ENCODE peak calls at places on chromosomes 12 and 14, in nine cellular contexts. P is cardiac muscle cell; C is thoracic aorta; D is uterus; V is mucosa of descending colon; S is CD4-positive, alpha-beta T cell; G is left ventricle myocardium inferior; J is A549; Z is heart left ventricle. K is an unnamed sample.

GRCh38 chr14:103378042-103378854 is 7.0 kb upstream of the MARK3 start:
- DNase-seq in P (no peak), C (no peak), D (no peak), V (no peak), S (no peak), G (no peak), J (no peak), Z (no peak), K (no peak)

GRCh38 chr12:24198936-24199644 is 249.6 kb upstream of the SOX5 start:
- DNase-seq in P (no peak), C (no peak), D (no peak), V (no peak), S (no peak), G (no peak), J (no peak), Z (no peak), K (no peak)

GRCh38 chr14:65433646-65434045 is 21.1 kb downstream of the FUT8 start:
- DNase-seq in P (no peak), C (no peak), D (no peak), V (no peak), S (no peak), G (no peak), J (no peak), Z (no peak), K (no peak)

GRCh38 chr12:101647711-101648110 is 49.7 kb upstream of the CHPT1 start:
- DNase-seq in P (no peak), C (no peak), D (no peak), V (no peak), S (no peak), G (no peak), J (no peak), Z (no peak), K (no peak)

GRCh38 chr12:124321040-124321481 is 26.2 kb downstream of the RFLNA start:
- DNase-seq in P (peak), C (no peak), D (peak), V (peak), S (peak), G (peak), J (peak), Z (peak), K (peak)

GRCh38 chr12:122909442-122910288 is 13.7 kb upstream of the VPS37B start:
- DNase-seq in P (peak), C (no peak), D (no peak), V (no peak), S (no peak), G (peak), J (no peak), Z (no peak), K (no peak)

GRCh38 chr14:30610719-30611388 is 11.3 kb upstream of the SCFD1 start:
- DNase-seq in P (peak), C (no peak), D (peak), V (peak), S (no peak), G (no peak), J (peak), Z (no peak), K (no peak)

GRCh38 chr14:105199093-105199492 is 18.0 kb upstream of the NUDT14 start:
- DNase-seq in P (no peak), C (no peak), D (no peak), V (no peak), S (no peak), G (peak), J (no peak), Z (no peak), K (no peak)

GRCh38 chr12:52585951-52586350 is 12.3 kb upstream of the KRT74 start:
- DNase-seq in P (no peak), C (no peak), D (no peak), V (no peak), S (peak), G (no peak), J (no peak), Z (no peak), K (no peak)

GRCh38 chr12:27822076-27822712 is 42.2 kb upstream of the MANSC4 start:
- DNase-seq in P (no peak), C (no peak), D (no peak), V (no peak), S (peak), G (no peak), J (peak), Z (no peak), K (no peak)

GRCh38 chr12:120115692-120116442 is 686 bp downstream of the RAB35 start:
- DNase-seq in P (no peak), C (no peak), D (no peak), V (peak), S (no peak), G (peak), J (peak), Z (peak), K (peak)

GRCh38 chr12:110750784-110751461 is 8.2 kb upstream of the PPP1CC start:
- DNase-seq in P (no peak), C (no peak), D (peak), V (no peak), S (no peak), G (no peak), J (no peak), Z (no peak), K (no peak)

GRCh38 chr14:69615471-69616407 is 4.3 kb downstream of the SUSD6 start:
- DNase-seq in P (no peak), C (no peak), D (peak), V (peak), S (no peak), G (no peak), J (no peak), Z (no peak), K (no peak)

GRCh38 chr14:53399057-53399456 is 245.9 kb upstream of the DDHD1 start:
- DNase-seq in P (no peak), C (no peak), D (no peak), V (no peak), S (no peak), G (no peak), J (peak), Z (no peak), K (peak)
- TF ChIP-seq CTCF in P (no peak), C (no peak), D (no peak), V (no peak), S (no peak), G (no peak), J (peak), Z (no peak), K (peak)

DNA sequence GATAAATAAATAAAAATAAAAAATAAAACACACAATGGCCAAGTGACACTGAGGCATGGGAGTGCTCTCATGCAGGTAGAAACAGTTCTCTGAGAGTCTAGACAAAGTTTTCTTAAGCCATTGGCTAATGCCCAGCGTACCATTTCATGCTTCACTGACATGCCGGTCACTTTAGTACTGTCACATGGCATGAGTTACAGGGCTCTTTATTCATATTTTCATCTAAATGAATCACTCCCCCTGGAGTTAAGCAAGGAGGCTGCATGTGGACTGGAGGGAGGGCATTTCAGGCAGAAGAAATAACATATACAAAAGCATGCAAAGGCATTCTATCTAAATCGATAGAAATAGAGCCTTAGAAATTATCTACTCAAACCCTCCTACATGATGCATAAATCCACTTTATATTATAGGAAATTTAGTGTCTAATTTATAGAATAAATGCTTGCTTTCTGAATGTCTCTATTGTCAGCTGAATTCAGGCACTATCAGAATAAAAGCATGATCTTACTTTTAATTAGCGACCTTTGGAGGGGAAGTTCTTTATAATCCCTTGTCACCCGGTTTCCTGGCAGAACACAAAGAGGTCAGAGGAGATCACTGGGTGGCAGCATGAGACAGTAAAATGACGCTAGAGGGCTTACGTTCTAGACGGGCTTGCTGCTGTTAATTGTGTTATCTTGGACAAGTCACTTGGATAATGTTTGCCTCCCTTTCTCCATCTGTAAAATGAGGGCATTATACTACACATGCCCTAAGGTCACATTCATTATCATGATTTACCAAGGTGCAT is 17.5 kb downstream of the DYRK4 start:
- DNase-seq in P (no peak), C (no peak), D (no peak), V (peak), S (no peak), G (no peak), J (peak), Z (no peak), K (no peak)
- TF ChIP-seq CTCF in P (no peak), C (no peak), D (no peak), V (no peak), S (peak), G (peak), J (peak), Z (no peak), K (peak)

GRCh38 chr12:113129664-113130456 is 5.7 kb downstream of the RASAL1 start:
- DNase-seq in P (no peak), C (no peak), D (no peak), V (no peak), S (no peak), G (no peak), J (no peak), Z (no peak), K (no peak)

GRCh38 chr12:113128802-113129663 is 6.5 kb downstream of the RASAL1 start:
- DNase-seq in P (no peak), C (no peak), D (no peak), V (no peak), S (no peak), G (no peak), J (no peak), Z (no peak), K (no peak)

GRCh38 chr12:113133036-113133435 is 2.5 kb downstream of the RASAL1 start:
- DNase-seq in P (no peak), C (no peak), D (no peak), V (no peak), S (no peak), G (no peak), J (no peak), Z (no peak), K (no peak)

GRCh38 chr12:113131556-113131955 is 4.0 kb downstream of the RASAL1 start:
- DNase-seq in P (no peak), C (no peak), D (no peak), V (no peak), S (no peak), G (no peak), J (no peak), Z (no peak), K (no peak)

GRCh38 chr12:113130457-113131135 is 5.0 kb downstream of the RASAL1 start:
- DNase-seq in P (no peak), C (no peak), D (no peak), V (no peak), S (no peak), G (no peak), J (peak), Z (no peak), K (no peak)
- TF ChIP-seq CTCF in P (peak), C (no peak), D (no peak), V (no peak), S (no peak), G (no peak), J (peak), Z (no peak), K (no peak)

GRCh38 chr12:128797119-128798118 is 26.3 kb downstream of the SLC15A4 start:
- DNase-seq in P (no peak), C (no peak), D (no peak), V (no peak), S (no peak), G (no peak), J (no peak), Z (no peak), K (no peak)

GRCh38 chr12:128796439-128797118 is 27.2 kb downstream of the SLC15A4 start:
- DNase-seq in P (no peak), C (no peak), D (no peak), V (no peak), S (no peak), G (no peak), J (no peak), Z (no peak), K (no peak)

GRCh38 chr12:128795530-128796361 is 28.0 kb downstream of the SLC15A4 start:
- DNase-seq in P (no peak), C (no peak), D (no peak), V (no peak), S (no peak), G (no peak), J (no peak), Z (no peak), K (no peak)

GRCh38 chr12:128800606-128801005 is 23.2 kb downstream of the SLC15A4 start:
- DNase-seq in P (no peak), C (no peak), D (no peak), V (no peak), S (no peak), G (no peak), J (no peak), Z (no peak), K (no peak)

DNA sequence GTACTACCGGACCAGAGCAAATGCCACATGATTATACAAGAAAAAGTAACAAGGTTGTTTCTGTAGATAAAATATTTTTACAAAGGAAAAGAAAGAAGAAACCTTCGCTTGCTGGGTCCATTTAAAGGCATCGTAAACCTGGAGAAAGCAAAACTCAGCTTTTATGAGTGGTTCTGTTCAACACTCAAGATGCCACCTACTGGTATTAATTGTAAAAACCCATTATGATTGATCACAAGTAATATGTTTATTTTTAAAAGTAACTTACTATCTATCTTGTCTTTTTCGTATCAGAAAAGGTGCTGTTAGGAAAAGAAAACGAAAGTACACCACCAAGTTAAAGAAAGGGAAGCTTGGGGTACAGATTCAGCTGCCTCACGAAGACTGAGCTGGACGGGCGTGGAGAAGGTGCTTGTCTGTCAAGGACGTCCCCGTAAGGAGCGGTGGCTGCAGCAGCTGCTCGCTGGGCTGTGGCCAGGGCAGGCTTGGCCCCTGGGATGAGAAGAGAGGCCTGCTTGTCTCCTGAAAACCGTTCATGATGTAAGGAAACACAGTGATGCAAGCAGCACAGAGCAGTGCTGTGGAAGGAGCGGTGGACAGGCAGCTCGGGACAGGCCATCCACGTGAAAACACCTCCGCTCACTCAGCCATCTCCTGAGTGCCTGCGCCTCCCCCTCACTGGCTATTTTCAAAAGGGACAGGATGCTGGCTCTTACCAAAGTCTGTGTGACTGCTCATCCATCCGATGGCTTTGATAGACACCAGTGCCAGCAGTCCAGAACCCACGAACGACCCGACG is 25.0 kb downstream of the SLC15A4 start:
- DNase-seq in P (no peak), C (no peak), D (no peak), V (no peak), S (no peak), G (no peak), J (no peak), Z (no peak), K (no peak)
- TF ChIP-seq CTCF in P (peak), C (no peak), D (no peak), V (no peak), S (no peak), G (peak), J (peak), Z (no peak), K (peak)

DNA sequence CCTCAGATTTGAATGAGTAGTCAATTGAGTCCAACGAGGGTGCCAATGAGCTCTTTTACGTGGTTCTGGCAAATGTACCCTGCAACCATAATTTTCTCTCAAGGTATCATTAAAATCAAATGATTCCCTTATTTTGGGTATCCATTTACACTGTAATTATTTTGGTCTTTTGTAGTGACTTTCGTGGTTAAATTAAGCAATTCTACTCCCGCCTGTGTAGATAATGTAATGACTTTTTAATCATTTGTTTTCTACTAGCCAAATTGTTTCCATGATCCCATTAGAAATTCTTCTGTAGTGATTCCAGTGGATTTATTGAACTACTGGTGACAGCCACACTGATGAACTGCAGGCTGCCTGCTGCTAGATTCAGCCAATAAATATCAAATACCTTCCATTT is 96.0 kb downstream of the WIF1 start:
- DNase-seq in P (no peak), C (no peak), D (no peak), V (no peak), S (no peak), G (no peak), J (no peak), Z (no peak), K (no peak)
- TF ChIP-seq CTCF in P (no peak), C (no peak), D (no peak), V (no peak), S (no peak), G (no peak), J (no peak), Z (no peak), K (no peak)